ENCODE peak calls at places on chromosome 12, in six cellular contexts. P is NCI-H1048, E is head of caudate nucleus, D is NCI-H1105, R is cerebellum, A is HEK293T. C is an unnamed sample.

GRCh38 chr12:130141901-130142683 is 20.2 kb upstream of the FZD10 start:
- DNase-seq in P (no peak), E (no peak), D (no peak), R (no peak), A (no peak), C (no peak)

GRCh38 chr12:90299121-90299520 is 590.5 kb upstream of the ATP2B1 start:
- DNase-seq in P (no peak), E (no peak), D (no peak), R (no peak), A (no peak), C (no peak)

GRCh38 chr12:68326720-68327119 is 5.4 kb downstream of the MDM1 start:
- DNase-seq in P (no peak), E (no peak), D (no peak), R (no peak), A (no peak), C (no peak)

GRCh38 chr12:50181691-50182090 is 14.5 kb upstream of the CERS5 start:
- DNase-seq in P (no peak), E (no peak), D (no peak), R (peak), A (no peak), C (no peak)

GRCh38 chr12:533718-534117 is 74.0 kb downstream of the B4GALNT3 start:
- DNase-seq in P (no peak), E (no peak), D (no peak), R (no peak), A (no peak), C (no peak)

GRCh38 chr12:92028039-92028709 is 117.5 kb downstream of the BTG1 start:
- DNase-seq in P (no peak), E (no peak), D (peak), R (no peak), A (no peak), C (peak)

GRCh38 chr12:78290606-78291345 is 460.1 kb downstream of the NAV3 start:
- DNase-seq in P (no peak), E (no peak), D (no peak), R (no peak), A (no peak), C (no peak)

GRCh38 chr12:116358850-116359761 is 81.6 kb upstream of the MED13L start:
- DNase-seq in P (peak), E (peak), D (peak), R (peak), A (peak), C (peak)

GRCh38 chr12:101040936-101041335 is 169.1 kb downstream of the SLC5A8 start:
- DNase-seq in P (no peak), E (no peak), D (no peak), R (no peak), A (no peak), C (no peak)

GRCh38 chr12:41795910-41796309 is 348.8 kb downstream of the GXYLT1 start:
- DNase-seq in P (no peak), E (peak), D (no peak), R (no peak), A (peak), C (peak)

GRCh38 chr12:24478254-24478653 is 470.6 kb downstream of the BCAT1 start:
- DNase-seq in P (no peak), E (no peak), D (peak), R (no peak), A (no peak), C (no peak)

GRCh38 chr12:13289644-13290285 is 93.2 kb downstream of the EMP1 start:
- DNase-seq in P (no peak), E (no peak), D (no peak), R (no peak), A (no peak), C (no peak)

GRCh38 chr12:108597559-108598471 is at the start of gene TMEM119:
- DNase-seq in P (no peak), E (peak), D (no peak), R (no peak), A (no peak), C (peak)

GRCh38 chr12:121522962-121523361 is 57.9 kb downstream of the KDM2B start:
- DNase-seq in P (no peak), E (no peak), D (no peak), R (no peak), A (no peak), C (no peak)

GRCh38 chr12:69196302-69197288 is 42.8 kb upstream of the CPSF6 start:
- DNase-seq in P (no peak), E (no peak), D (no peak), R (no peak), A (no peak), C (no peak)

GRCh38 chr12:97643961-97644360 is 181.4 kb downstream of the RMST start:
- DNase-seq in P (no peak), E (no peak), D (no peak), R (no peak), A (no peak), C (no peak)

GRCh38 chr12:46459881-46460545 is 87.4 kb upstream of the SLC38A2 start:
- DNase-seq in P (no peak), E (peak), D (no peak), R (no peak), A (no peak), C (peak)

GRCh38 chr12:66050610-66051009 is 79.9 kb downstream of the LLPH start:
- DNase-seq in P (no peak), E (no peak), D (no peak), R (no peak), A (no peak), C (no peak)

GRCh38 chr12:114396153-114396868 is 9.6 kb downstream of the TBX5 start:
- DNase-seq in P (no peak), E (no peak), D (no peak), R (no peak), A (peak), C (no peak)

GRCh38 chr12:6195665-6196535 is 4.3 kb upstream of the CD9 start:
- DNase-seq in P (peak), E (peak), D (peak), R (peak), A (peak), C (peak)

GRCh38 chr12:17148706-17149105 is 542.7 kb upstream of the LMO3 start:
- DNase-seq in P (no peak), E (no peak), D (no peak), R (no peak), A (no peak), C (no peak)

GRCh38 chr12:9227953-9228352 is 19.8 kb upstream of the PZP start:
- DNase-seq in P (no peak), E (no peak), D (no peak), R (no peak), A (no peak), C (no peak)

GRCh38 chr12:67709367-67709954 is 60.9 kb downstream of the DYRK2 start:
- DNase-seq in P (no peak), E (no peak), D (no peak), R (no peak), A (no peak), C (no peak)

GRCh38 chr12:130805635-130806034 is 33.4 kb downstream of the STX2 start:
- DNase-seq in P (no peak), E (no peak), D (no peak), R (no peak), A (no peak), C (no peak)

GRCh38 chr12:128989287-128989686 is 136.0 kb downstream of the GLT1D1 start:
- DNase-seq in P (no peak), E (no peak), D (no peak), R (no peak), A (no peak), C (no peak)

GRCh38 chr12:55974308-55974724 is 438 bp downstream of the RAB5B start:
- DNase-seq in P (no peak), E (no peak), D (peak), R (peak), A (peak), C (peak)

GRCh38 chr12:2490746-2491145 is 304.0 kb upstream of the FKBP4 start:
- DNase-seq in P (no peak), E (no peak), D (peak), R (no peak), A (no peak), C (no peak)

GRCh38 chr12:82671673-82672195 is 15.0 kb upstream of the TMTC2 start:
- DNase-seq in P (no peak), E (no peak), D (no peak), R (no peak), A (no peak), C (no peak)

GRCh38 chr12:117318591-117318990 is 42.8 kb downstream of the NOS1 start:
- DNase-seq in P (no peak), E (no peak), D (no peak), R (peak), A (no peak), C (no peak)

GRCh38 chr12:3207174-3207573 is 130.0 kb downstream of the TSPAN9 start:
- DNase-seq in P (no peak), E (no peak), D (no peak), R (no peak), A (no peak), C (no peak)